ENCODE peak calls at places on chromosomes 16 and 17, in six cellular contexts. T is fibroblast of mammary gland, H is Peyer's patch, R is A673, V is lower leg skin, N is nephron progenitor cell. X is an unnamed sample.

GRCh38 chr16:77238593-77238992 is 39.4 kb downstream of the SYCE1L start:
- DNase-seq in T (no peak), H (no peak), R (no peak), V (no peak), N (no peak), X (no peak)

GRCh38 chr17:61646482-61646881 is 55.5 kb upstream of the NACA2 start:
- DNase-seq in T (no peak), H (no peak), R (no peak), V (no peak), N (no peak), X (no peak)

GRCh38 chr16:50547944-50548658 is at the start of gene NKD1:
- DNase-seq in T (peak), H (peak), R (peak), V (peak), N (peak), X (peak)

GRCh38 chr16:17328971-17329370 is 141.8 kb downstream of the XYLT1 start:
- DNase-seq in T (peak), H (peak), R (no peak), V (no peak), N (no peak), X (no peak)

GRCh38 chr16:30567991-30568638 is 3.4 kb downstream of the ZNF688 start:
- DNase-seq in T (peak), H (peak), R (peak), V (no peak), N (no peak), X (peak)

GRCh38 chr17:81487487-81488275 is 24.9 kb downstream of the ACTG1 start:
- DNase-seq in T (peak), H (peak), R (peak), V (peak), N (peak), X (peak)

GRCh38 chr17:38617074-38617860 is 11.5 kb upstream of the SRCIN1 start:
- DNase-seq in T (no peak), H (no peak), R (no peak), V (no peak), N (no peak), X (no peak)

GRCh38 chr17:75313941-75314550 is 24.8 kb upstream of the SLC25A19 start:
- DNase-seq in T (no peak), H (no peak), R (no peak), V (no peak), N (no peak), X (no peak)

GRCh38 chr17:60766778-60767190 is 89.1 kb downstream of the BCAS3 start:
- DNase-seq in T (no peak), H (no peak), R (no peak), V (peak), N (no peak), X (no peak)

GRCh38 chr17:59365383-59365981 is 34.0 kb downstream of the YPEL2 start:
- DNase-seq in T (no peak), H (no peak), R (no peak), V (no peak), N (peak), X (no peak)

GRCh38 chr17:41535764-41536481 is 7.8 kb upstream of the KRT19 start:
- DNase-seq in T (no peak), H (peak), R (no peak), V (no peak), N (no peak), X (no peak)

GRCh38 chr16:27787661-27788060 is 237.7 kb downstream of the KATNIP start:
- DNase-seq in T (no peak), H (no peak), R (no peak), V (no peak), N (no peak), X (no peak)

GRCh38 chr17:71467719-71468118 is 653.1 kb upstream of the SOX9 start:
- DNase-seq in T (no peak), H (no peak), R (no peak), V (no peak), N (no peak), X (no peak)

GRCh38 chr16:48231675-48232214 is 12.4 kb upstream of the LONP2 start:
- DNase-seq in T (peak), H (peak), R (peak), V (no peak), N (peak), X (peak)

GRCh38 chr16:4682616-4683254 is 10.6 kb upstream of the NUDT16L1 start:
- DNase-seq in T (peak), H (peak), R (peak), V (no peak), N (peak), X (peak)
- TF ChIP-seq CTCF in T (peak), H (peak), R (peak), V (no peak), N (peak), X (peak)

DNA sequence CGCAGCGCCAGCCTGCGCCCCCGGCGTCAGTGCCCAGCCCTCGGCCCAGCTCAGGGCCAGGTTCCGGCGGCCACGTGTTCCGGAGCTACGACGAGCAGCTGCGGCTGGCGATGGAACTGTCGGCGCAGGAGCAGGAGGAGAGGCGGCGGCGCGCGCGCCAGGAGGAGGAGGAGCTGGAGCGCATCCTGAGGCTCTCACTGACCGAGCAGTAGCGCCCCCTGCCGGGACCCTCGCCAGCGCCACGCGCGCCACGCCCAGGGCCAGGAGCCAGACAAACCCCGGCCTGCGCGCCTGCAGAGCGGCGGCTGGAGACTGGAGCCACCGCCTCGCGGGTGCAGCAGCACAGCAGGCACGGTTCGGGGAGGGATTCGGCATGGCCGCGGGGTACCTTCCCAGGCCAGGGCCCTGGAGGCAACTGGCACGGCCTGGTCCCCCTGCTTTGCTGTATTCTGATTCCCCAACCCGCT is 9.3 kb downstream of the CORO6 start:
- DNase-seq in T (peak), H (peak), R (no peak), V (peak), N (peak), X (peak)
- TF ChIP-seq CTCF in T (peak), H (peak), R (no peak), V (no peak), N (peak), X (peak)

GRCh38 chr17:3990391-3991127 is 26.3 kb upstream of the ATP2A3 start:
- DNase-seq in T (no peak), H (peak), R (no peak), V (no peak), N (no peak), X (no peak)

GRCh38 chr17:3993493-3994220 is 29.4 kb upstream of the ATP2A3 start:
- DNase-seq in T (no peak), H (no peak), R (no peak), V (no peak), N (no peak), X (no peak)

GRCh38 chr17:3994221-3994576 is 30.0 kb upstream of the ATP2A3 start:
- DNase-seq in T (no peak), H (peak), R (no peak), V (no peak), N (no peak), X (no peak)

GRCh38 chr17:3995067-3995466 is 30.8 kb upstream of the ATP2A3 start:
- DNase-seq in T (no peak), H (no peak), R (no peak), V (no peak), N (no peak), X (no peak)

DNA sequence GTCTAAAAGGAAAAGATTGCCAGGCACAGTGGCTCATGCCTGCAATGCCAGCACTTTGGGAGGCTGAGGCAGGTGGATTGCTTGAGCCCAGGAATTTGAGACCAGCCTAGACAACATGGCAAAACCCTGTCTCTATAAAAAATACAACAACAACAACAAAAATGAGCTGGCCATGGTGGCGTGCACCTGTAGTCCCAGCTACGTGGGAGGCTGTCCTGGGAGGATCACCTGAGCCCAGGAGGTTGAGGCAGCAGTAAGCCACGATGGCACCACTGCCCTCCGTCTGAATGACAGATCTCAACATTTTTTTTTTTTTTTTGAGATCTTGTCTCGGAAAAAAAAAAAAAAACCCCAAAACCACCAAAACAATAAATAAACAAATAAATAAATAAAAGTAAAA is 28.1 kb upstream of the ATP2A3 start:
- DNase-seq in T (no peak), H (peak), R (no peak), V (no peak), N (no peak), X (no peak)
- TF ChIP-seq CTCF in T (no peak), H (no peak), R (no peak), V (no peak), N (no peak), X (no peak)

GRCh38 chr17:8408371-8408770 is 10.7 kb upstream of the RNF222 start:
- DNase-seq in T (no peak), H (peak), R (no peak), V (peak), N (no peak), X (no peak)

GRCh38 chr17:8413321-8413720 is 15.7 kb upstream of the RNF222 start:
- DNase-seq in T (no peak), H (no peak), R (no peak), V (no peak), N (no peak), X (no peak)

GRCh38 chr17:8412089-8412488 is 14.5 kb upstream of the RNF222 start:
- DNase-seq in T (no peak), H (peak), R (no peak), V (peak), N (no peak), X (no peak)

GRCh38 chr17:8410882-8411238 is 13.2 kb upstream of the RNF222 start:
- DNase-seq in T (no peak), H (no peak), R (no peak), V (no peak), N (no peak), X (no peak)

DNA sequence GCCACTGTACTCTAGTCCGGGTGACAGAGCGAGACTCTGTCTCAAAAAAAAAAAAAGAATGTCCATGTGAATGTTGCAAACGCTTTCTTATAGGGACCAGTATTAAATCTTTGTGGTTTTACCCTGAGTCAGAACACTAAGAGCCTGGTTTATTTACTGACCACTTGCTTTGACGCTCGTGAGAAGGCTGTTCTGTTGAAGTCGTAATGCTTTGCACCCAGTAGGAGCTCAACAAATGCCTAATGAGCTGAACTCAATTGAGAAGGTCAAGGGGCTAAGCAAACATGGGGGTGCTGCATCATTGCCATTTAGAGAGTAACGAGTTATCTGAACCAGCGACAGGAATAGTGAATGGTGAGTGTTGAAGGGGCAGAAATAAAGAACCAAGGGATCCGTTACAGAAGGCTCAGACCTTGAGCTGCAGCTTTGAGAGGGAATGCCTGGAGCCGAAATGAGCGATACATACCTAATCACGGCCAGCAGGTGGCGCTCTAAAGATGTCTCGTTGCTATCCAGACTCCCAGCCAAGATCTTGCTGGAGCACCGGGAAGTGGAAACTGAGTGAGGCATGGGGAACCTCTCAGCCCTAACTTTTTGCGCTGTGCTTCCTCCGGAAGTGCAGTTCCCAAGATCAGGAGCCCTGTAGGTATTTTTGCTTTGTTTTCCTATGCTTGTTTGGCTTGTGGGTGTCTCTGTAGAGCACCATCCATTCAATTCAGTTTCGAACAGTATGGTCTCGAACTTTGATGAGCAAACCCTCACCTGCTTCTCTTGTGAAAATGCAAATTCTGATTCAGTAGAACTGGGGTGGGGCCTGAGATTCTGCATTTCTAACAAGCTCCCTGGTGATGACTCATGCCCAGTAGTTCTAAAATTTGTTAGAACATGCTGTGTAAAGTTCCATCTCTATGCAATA is 12.6 kb upstream of the RNF222 start:
- DNase-seq in T (peak), H (peak), R (peak), V (peak), N (peak), X (peak)
- TF ChIP-seq CTCF in T (peak), H (peak), R (peak), V (no peak), N (peak), X (peak)

DNA sequence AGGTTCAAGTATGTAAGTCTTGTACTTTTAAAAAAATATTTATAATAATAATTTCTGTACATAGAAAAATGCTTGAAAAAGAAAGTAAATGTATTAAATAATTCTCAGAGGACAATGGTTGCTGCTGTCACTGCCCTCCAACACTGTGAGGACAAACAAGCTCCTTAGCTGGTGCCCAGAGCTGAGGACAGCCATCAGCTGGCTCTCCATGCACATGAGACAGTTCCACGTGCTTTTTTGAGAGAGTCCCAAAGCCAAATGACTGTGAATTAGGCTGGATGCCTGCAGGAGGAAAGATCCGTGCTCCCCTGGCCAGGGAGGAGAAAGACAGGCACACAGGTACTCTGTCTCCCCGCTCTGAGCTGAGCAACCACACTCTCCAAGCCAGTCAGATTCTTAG is 115.5 kb upstream of the IRX5 start:
- DNase-seq in T (no peak), H (no peak), R (no peak), V (no peak), N (no peak), X (no peak)
- TF ChIP-seq CTCF in T (no peak), H (no peak), R (no peak), V (no peak), N (no peak), X (no peak)

DNA sequence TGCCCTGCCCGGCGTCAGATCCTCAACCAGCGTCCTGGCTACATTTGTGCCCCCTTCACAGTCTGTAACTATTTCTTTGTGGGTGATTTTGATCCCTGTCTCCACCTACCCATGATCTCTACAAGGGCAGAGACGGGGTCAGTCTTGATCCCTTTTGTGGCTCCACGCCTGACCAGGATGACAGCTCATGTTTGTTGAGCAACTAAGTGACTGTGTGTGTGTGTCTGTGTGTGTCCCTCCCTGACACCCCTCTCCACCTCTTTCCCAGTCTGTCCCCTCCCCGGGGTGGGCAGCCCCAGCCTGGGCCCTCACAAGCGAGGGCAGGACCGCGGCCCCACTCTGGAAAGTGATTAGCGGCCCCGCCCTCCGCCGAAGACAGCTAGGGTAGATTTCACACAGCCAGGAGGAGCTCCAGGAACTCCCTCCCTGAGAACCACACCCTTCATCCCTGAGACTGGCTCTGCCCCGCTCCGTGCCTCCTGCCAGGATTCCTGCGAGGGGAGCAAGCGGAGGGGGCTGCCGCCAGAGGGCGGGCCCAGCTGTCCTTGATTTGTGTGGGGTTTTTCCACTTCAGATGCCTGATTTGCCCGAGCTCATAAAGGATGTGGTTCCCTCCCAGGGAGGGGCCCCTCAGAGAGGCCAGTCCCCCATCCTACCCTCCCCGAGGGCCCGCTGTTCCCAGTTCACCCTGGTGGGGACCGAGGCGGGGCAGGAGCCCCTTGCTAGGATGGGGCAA is 5.3 kb upstream of the HS3ST6 start:
- DNase-seq in T (peak), H (no peak), R (peak), V (no peak), N (peak), X (peak)
- TF ChIP-seq CTCF in T (peak), H (peak), R (peak), V (no peak), N (peak), X (peak)